ENCODE peak calls at places on chromosomes 13 and 19, in six cellular contexts. F is iPS-NIHi11; P is CD8-positive, alpha-beta T cell; W is HT1080; V is AML-193; H is fibroblast of lung. G is an unnamed sample.

GRCh38 chr13:98368019-98368418 is 190.9 kb upstream of the RNF113B start:
- DNase-seq in F (no peak), P (no peak), W (no peak), V (no peak), H (peak), G (peak)

GRCh38 chr19:40234429-40235237 is 8.1 kb upstream of the CCNP start:
- DNase-seq in F (no peak), P (no peak), W (no peak), V (no peak), H (no peak), G (no peak)

GRCh38 chr13:48741377-48741776 is 87.6 kb downstream of the CYSLTR2 start:
- DNase-seq in F (no peak), P (no peak), W (no peak), V (no peak), H (peak), G (no peak)

GRCh38 chr13:89695343-89696257 is 1651.9 kb upstream of the MIR17HG start:
- DNase-seq in F (peak), P (no peak), W (peak), V (peak), H (peak), G (peak)

GRCh38 chr19:55678121-55678671 is 3.2 kb downstream of the EPN1 start:
- DNase-seq in F (no peak), P (no peak), W (no peak), V (no peak), H (no peak), G (no peak)

GRCh38 chr19:49870309-49870901 is 3.0 kb upstream of the PNKP start:
- DNase-seq in F (no peak), P (no peak), W (no peak), V (no peak), H (no peak), G (no peak)

GRCh38 chr19:41807176-41807575 is 10.8 kb downstream of the CEACAM3 start:
- DNase-seq in F (no peak), P (no peak), W (no peak), V (no peak), H (no peak), G (no peak)

GRCh38 chr19:42313096-42313839 is at the start of gene TMEM145:
- DNase-seq in F (peak), P (no peak), W (peak), V (peak), H (peak), G (no peak)

GRCh38 chr13:33224686-33225085 is 60.9 kb downstream of the STARD13 start:
- DNase-seq in F (no peak), P (no peak), W (no peak), V (no peak), H (peak), G (no peak)

GRCh38 chr19:30557927-30558557 is 185.9 kb downstream of the ZNF536 start:
- DNase-seq in F (peak), P (no peak), W (no peak), V (no peak), H (no peak), G (no peak)